ENCODE peak calls at places on chromosome 17, in ten cellular contexts. One of them, this sample, is unnamed.

GRCh38 chr17:40646791-40647548 is 648 bp downstream of the SMARCE1 start:
- DNase-seq in neural crest cell: peak
- DNase-seq in pancreas: no peak
- DNase-seq in K562: peak
- DNase-seq in kidney: no peak
- DNase-seq in tibial artery: no peak
- DNase-seq in nephron progenitor cell: peak
- DNase-seq in B cell: no peak
- DNase-seq in ovary: no peak
- DNase-seq in neural progenitor cell: peak
- DNase-seq in this sample: no peak

GRCh38 chr17:80034977-80035686 is 540 bp downstream of the TBC1D16 start:
- DNase-seq in neural crest cell: peak
- DNase-seq in pancreas: peak
- DNase-seq in K562: no peak
- DNase-seq in kidney: no peak
- DNase-seq in tibial artery: no peak
- DNase-seq in nephron progenitor cell: peak
- DNase-seq in B cell: peak
- DNase-seq in ovary: no peak
- DNase-seq in neural progenitor cell: peak
- DNase-seq in this sample: no peak

GRCh38 chr17:31541559-31541958 is 150.1 kb downstream of the RAB11FIP4 start:
- DNase-seq in neural crest cell: no peak
- DNase-seq in pancreas: no peak
- DNase-seq in K562: no peak
- DNase-seq in kidney: peak
- DNase-seq in tibial artery: no peak
- DNase-seq in nephron progenitor cell: no peak
- DNase-seq in B cell: no peak
- DNase-seq in ovary: no peak
- DNase-seq in neural progenitor cell: no peak
- DNase-seq in this sample: no peak

GRCh38 chr17:30363715-30364202 is 15.0 kb upstream of the CPD start:
- DNase-seq in neural crest cell: no peak
- DNase-seq in pancreas: no peak
- DNase-seq in K562: no peak
- DNase-seq in kidney: peak
- DNase-seq in tibial artery: no peak
- DNase-seq in nephron progenitor cell: no peak
- DNase-seq in B cell: peak
- DNase-seq in ovary: no peak
- DNase-seq in neural progenitor cell: no peak
- DNase-seq in this sample: no peak

GRCh38 chr17:15892244-15892643 is 52.7 kb upstream of the ADORA2B start:
- DNase-seq in neural crest cell: no peak
- DNase-seq in pancreas: no peak
- DNase-seq in K562: no peak
- DNase-seq in kidney: no peak
- DNase-seq in tibial artery: no peak
- DNase-seq in nephron progenitor cell: no peak
- DNase-seq in B cell: no peak
- DNase-seq in ovary: no peak
- DNase-seq in neural progenitor cell: no peak
- DNase-seq in this sample: no peak

GRCh38 chr17:58314706-58315015 is 13.9 kb downstream of the TSPOAP1 start:
- DNase-seq in neural crest cell: no peak
- DNase-seq in pancreas: no peak
- DNase-seq in K562: no peak
- DNase-seq in kidney: no peak
- DNase-seq in tibial artery: peak
- DNase-seq in nephron progenitor cell: no peak
- DNase-seq in B cell: no peak
- DNase-seq in ovary: peak
- DNase-seq in neural progenitor cell: no peak
- DNase-seq in this sample: no peak

GRCh38 chr17:81909966-81910839 is 996 bp downstream of the PCYT2 start:
- DNase-seq in neural crest cell: no peak
- DNase-seq in pancreas: no peak
- DNase-seq in K562: no peak
- DNase-seq in kidney: no peak
- DNase-seq in tibial artery: no peak
- DNase-seq in nephron progenitor cell: peak
- DNase-seq in B cell: no peak
- DNase-seq in ovary: no peak
- DNase-seq in neural progenitor cell: peak
- DNase-seq in this sample: no peak

GRCh38 chr17:17363638-17364337 is 60.6 kb downstream of the NT5M start:
- DNase-seq in neural crest cell: no peak
- DNase-seq in pancreas: no peak
- DNase-seq in K562: no peak
- DNase-seq in kidney: peak
- DNase-seq in tibial artery: no peak
- DNase-seq in nephron progenitor cell: no peak
- DNase-seq in B cell: no peak
- DNase-seq in ovary: no peak
- DNase-seq in neural progenitor cell: peak
- DNase-seq in this sample: peak

GRCh38 chr17:6755281-6755680 is 565 bp upstream of the XAF1 start:
- DNase-seq in neural crest cell: no peak
- DNase-seq in pancreas: no peak
- DNase-seq in K562: no peak
- DNase-seq in kidney: peak
- DNase-seq in tibial artery: peak
- DNase-seq in nephron progenitor cell: no peak
- DNase-seq in B cell: no peak
- DNase-seq in ovary: peak
- DNase-seq in neural progenitor cell: peak
- DNase-seq in this sample: no peak

GRCh38 chr17:5794881-5795486 is 210.7 kb upstream of the NLRP1 start:
- DNase-seq in neural crest cell: no peak
- DNase-seq in pancreas: no peak
- DNase-seq in K562: no peak
- DNase-seq in kidney: no peak
- DNase-seq in tibial artery: no peak
- DNase-seq in nephron progenitor cell: no peak
- DNase-seq in B cell: no peak
- DNase-seq in ovary: no peak
- DNase-seq in neural progenitor cell: no peak
- DNase-seq in this sample: no peak

GRCh38 chr17:30790279-30790678 is 34.2 kb downstream of the CRLF3 start:
- DNase-seq in neural crest cell: no peak
- DNase-seq in pancreas: no peak
- DNase-seq in K562: no peak
- DNase-seq in kidney: no peak
- DNase-seq in tibial artery: no peak
- DNase-seq in nephron progenitor cell: no peak
- DNase-seq in B cell: no peak
- DNase-seq in ovary: no peak
- DNase-seq in neural progenitor cell: no peak
- DNase-seq in this sample: no peak

GRCh38 chr17:37438141-37438540 is 31.5 kb downstream of the TADA2A start:
- DNase-seq in neural crest cell: no peak
- DNase-seq in pancreas: no peak
- DNase-seq in K562: no peak
- DNase-seq in kidney: no peak
- DNase-seq in tibial artery: no peak
- DNase-seq in nephron progenitor cell: no peak
- DNase-seq in B cell: no peak
- DNase-seq in ovary: no peak
- DNase-seq in neural progenitor cell: no peak
- DNase-seq in this sample: no peak
- TF ChIP-seq CTCF in neural crest cell: peak
- TF ChIP-seq CTCF in pancreas: no peak
- TF ChIP-seq CTCF in K562: no peak
- TF ChIP-seq CTCF in kidney: no peak
- TF ChIP-seq CTCF in tibial artery: no peak
- TF ChIP-seq CTCF in nephron progenitor cell: no peak
- TF ChIP-seq CTCF in B cell: no peak
- TF ChIP-seq CTCF in ovary: no peak
- TF ChIP-seq CTCF in neural progenitor cell: peak
- TF ChIP-seq CTCF in this sample: peak

DNA sequence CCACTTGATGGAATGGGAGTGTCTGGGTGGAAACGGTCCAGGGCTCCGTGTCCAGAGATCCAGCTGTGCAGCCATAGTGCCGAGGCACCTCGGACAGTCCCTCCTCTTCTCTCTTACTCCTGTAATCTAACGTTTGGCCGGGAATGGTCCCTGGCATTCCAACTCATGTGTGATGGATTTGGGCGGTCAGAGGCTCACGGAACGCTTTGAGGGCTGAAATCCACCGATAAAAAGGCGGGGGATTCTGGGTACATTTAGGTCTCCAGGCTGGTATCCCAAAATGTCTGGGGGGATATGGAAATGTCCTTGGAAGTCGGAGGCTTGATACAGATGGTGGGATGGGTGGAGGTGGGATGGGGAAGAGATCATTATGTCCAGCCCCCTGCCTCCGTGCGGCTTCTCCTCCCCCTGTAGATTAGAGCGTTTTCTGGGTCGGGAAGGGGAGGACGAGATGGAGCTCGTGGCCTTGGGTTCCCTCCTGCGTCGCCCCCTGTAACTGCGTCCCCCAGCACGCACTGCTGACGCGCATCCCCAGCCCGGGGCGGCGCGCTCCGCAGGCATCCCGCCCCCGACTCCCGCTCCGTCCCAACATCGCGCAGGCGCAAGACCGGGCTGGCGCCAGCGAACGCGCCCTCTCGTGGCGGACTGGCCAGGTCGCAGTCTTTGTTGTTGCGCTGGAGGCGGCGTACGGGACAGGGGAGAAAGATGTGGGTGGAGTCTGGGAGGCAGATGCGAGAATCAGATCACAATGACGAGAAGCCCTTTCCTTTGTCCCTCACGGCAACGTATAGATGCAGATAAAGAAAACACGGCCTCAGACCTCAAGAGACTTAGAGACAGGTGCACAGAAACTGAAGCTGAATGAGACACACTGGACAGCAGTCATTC is 4.5 kb upstream of the SGCA start:
- DNase-seq in neural crest cell: peak
- DNase-seq in pancreas: peak
- DNase-seq in K562: peak
- DNase-seq in kidney: peak
- DNase-seq in tibial artery: peak
- DNase-seq in nephron progenitor cell: peak
- DNase-seq in B cell: peak
- DNase-seq in ovary: peak
- DNase-seq in neural progenitor cell: peak
- DNase-seq in this sample: no peak
- TF ChIP-seq CTCF in neural crest cell: peak
- TF ChIP-seq CTCF in pancreas: peak
- TF ChIP-seq CTCF in K562: peak
- TF ChIP-seq CTCF in kidney: peak
- TF ChIP-seq CTCF in tibial artery: peak
- TF ChIP-seq CTCF in nephron progenitor cell: peak
- TF ChIP-seq CTCF in B cell: peak
- TF ChIP-seq CTCF in ovary: peak
- TF ChIP-seq CTCF in neural progenitor cell: peak
- TF ChIP-seq CTCF in this sample: peak

GRCh38 chr17:75271955-75272847 is 1.2 kb upstream of the MIF4GD start:
- DNase-seq in neural crest cell: no peak
- DNase-seq in pancreas: peak
- DNase-seq in K562: peak
- DNase-seq in kidney: no peak
- DNase-seq in tibial artery: no peak
- DNase-seq in nephron progenitor cell: no peak
- DNase-seq in B cell: no peak
- DNase-seq in ovary: no peak
- DNase-seq in neural progenitor cell: no peak
- DNase-seq in this sample: no peak

GRCh38 chr17:75268931-75269330 is 2.1 kb downstream of the MIF4GD start:
- DNase-seq in neural crest cell: no peak
- DNase-seq in pancreas: no peak
- DNase-seq in K562: no peak
- DNase-seq in kidney: no peak
- DNase-seq in tibial artery: no peak
- DNase-seq in nephron progenitor cell: no peak
- DNase-seq in B cell: no peak
- DNase-seq in ovary: no peak
- DNase-seq in neural progenitor cell: no peak
- DNase-seq in this sample: no peak

GRCh38 chr17:75270966-75271232 is at the start of gene MIF4GD:
- DNase-seq in neural crest cell: no peak
- DNase-seq in pancreas: no peak
- DNase-seq in K562: no peak
- DNase-seq in kidney: no peak
- DNase-seq in tibial artery: no peak
- DNase-seq in nephron progenitor cell: no peak
- DNase-seq in B cell: no peak
- DNase-seq in ovary: no peak
- DNase-seq in neural progenitor cell: no peak
- DNase-seq in this sample: no peak

GRCh38 chr17:75271233-75271954 is 363 bp upstream of the MIF4GD start:
- DNase-seq in neural crest cell: peak
- DNase-seq in pancreas: peak
- DNase-seq in K562: peak
- DNase-seq in kidney: peak
- DNase-seq in tibial artery: peak
- DNase-seq in nephron progenitor cell: peak
- DNase-seq in B cell: peak
- DNase-seq in ovary: peak
- DNase-seq in neural progenitor cell: peak
- DNase-seq in this sample: no peak

DNA sequence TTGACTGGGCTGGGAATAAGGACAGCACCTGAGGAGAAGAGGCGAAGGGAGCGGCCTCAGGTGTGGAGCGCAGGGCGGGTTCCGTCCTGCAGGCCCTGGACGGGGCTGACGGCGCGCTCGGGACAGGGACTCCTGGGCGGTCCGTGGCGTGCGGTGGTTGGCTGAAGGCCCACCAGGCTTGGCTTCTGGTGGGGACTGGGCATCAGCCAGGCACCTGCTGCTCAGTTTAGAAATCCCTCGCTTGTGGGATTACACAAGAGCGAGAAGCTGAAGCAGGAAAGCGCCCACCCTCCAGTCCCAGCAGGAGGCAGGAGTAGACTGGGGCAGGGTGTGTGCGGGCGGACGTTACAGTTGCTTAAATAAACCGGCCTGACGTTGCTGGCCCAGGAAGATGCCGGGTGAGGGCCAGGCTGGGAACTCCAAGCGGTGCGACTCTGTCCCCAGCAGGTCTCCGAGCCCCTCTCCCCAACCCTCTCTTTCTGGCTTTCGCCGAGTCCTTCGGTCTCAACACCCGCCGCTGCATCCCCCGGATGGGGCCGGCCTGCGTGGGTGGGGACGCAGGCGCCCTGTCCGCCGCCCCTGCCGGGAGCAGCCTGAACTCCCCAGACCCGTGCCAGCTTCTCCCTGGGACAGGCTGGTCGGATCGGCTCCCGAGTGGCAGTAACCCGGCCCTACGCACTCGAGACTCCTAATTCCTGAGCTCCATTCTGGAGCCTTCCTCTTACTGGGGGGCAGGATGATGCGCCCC is 639 bp downstream of the MIF4GD start:
- DNase-seq in neural crest cell: peak
- DNase-seq in pancreas: peak
- DNase-seq in K562: peak
- DNase-seq in kidney: peak
- DNase-seq in tibial artery: peak
- DNase-seq in nephron progenitor cell: peak
- DNase-seq in B cell: peak
- DNase-seq in ovary: peak
- DNase-seq in neural progenitor cell: peak
- DNase-seq in this sample: no peak
- TF ChIP-seq CTCF in neural crest cell: peak
- TF ChIP-seq CTCF in pancreas: no peak
- TF ChIP-seq CTCF in K562: peak
- TF ChIP-seq CTCF in kidney: peak
- TF ChIP-seq CTCF in tibial artery: peak
- TF ChIP-seq CTCF in nephron progenitor cell: no peak
- TF ChIP-seq CTCF in B cell: no peak
- TF ChIP-seq CTCF in ovary: no peak
- TF ChIP-seq CTCF in neural progenitor cell: no peak
- TF ChIP-seq CTCF in this sample: peak

GRCh38 chr17:63529711-63530556 is 6.8 kb downstream of the KCNH6 start:
- DNase-seq in neural crest cell: no peak
- DNase-seq in pancreas: no peak
- DNase-seq in K562: peak
- DNase-seq in kidney: no peak
- DNase-seq in tibial artery: no peak
- DNase-seq in nephron progenitor cell: no peak
- DNase-seq in B cell: no peak
- DNase-seq in ovary: no peak
- DNase-seq in neural progenitor cell: no peak
- DNase-seq in this sample: no peak
- TF ChIP-seq CTCF in neural crest cell: no peak
- TF ChIP-seq CTCF in pancreas: no peak
- TF ChIP-seq CTCF in K562: no peak
- TF ChIP-seq CTCF in kidney: no peak
- TF ChIP-seq CTCF in tibial artery: no peak
- TF ChIP-seq CTCF in nephron progenitor cell: no peak
- TF ChIP-seq CTCF in B cell: no peak
- TF ChIP-seq CTCF in ovary: no peak
- TF ChIP-seq CTCF in neural progenitor cell: no peak
- TF ChIP-seq CTCF in this sample: no peak

This sample was measured in chondrocyte.